ENCODE peak calls at places on chromosomes 7 and 10, in four cellular contexts. J is lung, T is foreskin fibroblast, V is left lung. A is an unnamed sample.

GRCh38 chr7:27424231-27424630 is 181.6 kb downstream of the EVX1 start:
- DNase-seq in J (no peak), T (no peak), V (no peak), A (no peak)

GRCh38 chr7:73978681-73979563 is 49.1 kb upstream of the ELN start:
- DNase-seq in J (no peak), T (peak), V (peak), A (peak)

GRCh38 chr7:36278069-36278766 is 111.4 kb upstream of the ANLN start:
- DNase-seq in J (no peak), T (no peak), V (no peak), A (no peak)

GRCh38 chr10:21807162-21807561 is 196.4 kb downstream of the DNAJC1 start:
- DNase-seq in J (no peak), T (no peak), V (no peak), A (no peak)

GRCh38 chr10:64733980-64734379 is 1212.8 kb downstream of the REEP3 start:
- DNase-seq in J (no peak), T (no peak), V (no peak), A (peak)

GRCh38 chr10:5445006-5445405 is 32.6 kb downstream of the NET1 start:
- DNase-seq in J (no peak), T (no peak), V (no peak), A (no peak)

GRCh38 chr7:149729983-149730801 is 43.2 kb downstream of the ZNF467 start:
- DNase-seq in J (no peak), T (no peak), V (no peak), A (no peak)

GRCh38 chr10:5977471-5978370 is at the start of gene IL15RA:
- DNase-seq in J (peak), T (peak), V (peak), A (peak)

GRCh38 chr7:30893357-30893756 is 18.3 kb upstream of the AQP1 start:
- DNase-seq in J (no peak), T (peak), V (no peak), A (no peak)

GRCh38 chr7:127702938-127703337 is 50.9 kb downstream of the SND1 start:
- DNase-seq in J (no peak), T (peak), V (no peak), A (no peak)

GRCh38 chr7:128946936-128947830 is 9.5 kb downstream of the IRF5 start:
- DNase-seq in J (no peak), T (no peak), V (no peak), A (no peak)
- TF ChIP-seq CTCF in J (no peak), T (no peak), V (peak), A (peak)

DNA sequence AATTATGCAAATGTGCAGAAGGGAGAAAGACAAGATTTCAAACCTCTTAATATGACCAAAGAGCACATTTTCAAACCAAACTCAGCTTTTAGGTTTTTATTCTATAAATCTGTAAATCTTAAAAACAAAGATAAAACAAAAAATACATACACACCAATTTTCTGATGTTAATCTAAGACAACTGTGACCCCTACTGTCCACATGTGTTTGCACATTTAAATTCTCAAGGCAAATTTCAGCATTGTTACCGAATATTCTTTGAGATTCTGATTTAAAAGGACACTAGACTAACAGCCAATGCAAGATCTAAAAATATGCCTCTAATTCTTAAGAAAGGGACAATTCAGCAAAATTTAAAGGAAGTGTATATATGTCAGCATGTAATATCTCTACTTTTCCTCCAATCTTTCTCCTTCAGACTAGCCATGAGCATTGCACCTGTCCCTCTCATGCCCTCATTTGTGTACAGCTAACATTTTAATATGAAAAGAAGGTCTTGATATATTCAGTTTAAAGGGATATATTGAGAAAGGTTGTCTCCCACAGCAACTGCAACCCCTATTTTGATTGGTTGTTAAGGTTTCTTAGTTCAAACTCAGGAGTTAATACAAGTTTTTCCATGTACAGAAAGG is 417.9 kb downstream of the IPMK start:
- DNase-seq in J (no peak), T (peak), V (no peak), A (no peak)
- TF ChIP-seq CTCF in J (no peak), T (peak), V (no peak), A (no peak)

GRCh38 chr10:125442856-125443540 is 240.0 kb downstream of the TEX36 start:
- DNase-seq in J (no peak), T (peak), V (no peak), A (no peak)
- TF ChIP-seq CTCF in J (no peak), T (no peak), V (no peak), A (no peak)

GRCh38 chr10:47438857-47439474 is 44.9 kb downstream of the ANXA8 start:
- DNase-seq in J (no peak), T (peak), V (no peak), A (no peak)
- TF ChIP-seq CTCF in J (no peak), T (peak), V (no peak), A (no peak)

DNA sequence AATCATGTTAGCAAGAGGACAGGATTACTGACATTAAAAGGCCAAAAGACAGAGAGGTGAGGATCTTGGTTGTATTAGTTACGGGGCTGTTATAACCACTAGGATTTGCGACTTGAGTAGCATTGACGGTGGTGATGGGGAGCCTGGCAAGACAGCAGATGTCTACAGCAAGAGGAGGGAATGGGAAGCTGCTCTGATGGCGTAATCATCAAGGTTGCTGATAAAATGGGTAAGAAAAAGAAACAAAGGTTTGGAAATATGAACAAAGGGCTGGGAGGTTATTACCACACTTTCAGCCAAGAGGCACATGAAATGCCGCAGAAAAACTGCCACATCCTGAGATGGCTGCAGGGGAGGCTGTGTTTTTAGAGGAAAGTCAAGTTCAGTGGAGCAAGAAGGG is 33.9 kb downstream of the TMEM229A start:
- DNase-seq in J (no peak), T (no peak), V (no peak), A (no peak)
- TF ChIP-seq CTCF in J (no peak), T (no peak), V (no peak), A (no peak)

GRCh38 chr10:46523881-46524470 is 32.5 kb downstream of the GPRIN2 start:
- DNase-seq in J (no peak), T (peak), V (peak), A (no peak)
- TF ChIP-seq CTCF in J (no peak), T (no peak), V (no peak), A (no peak)

DNA sequence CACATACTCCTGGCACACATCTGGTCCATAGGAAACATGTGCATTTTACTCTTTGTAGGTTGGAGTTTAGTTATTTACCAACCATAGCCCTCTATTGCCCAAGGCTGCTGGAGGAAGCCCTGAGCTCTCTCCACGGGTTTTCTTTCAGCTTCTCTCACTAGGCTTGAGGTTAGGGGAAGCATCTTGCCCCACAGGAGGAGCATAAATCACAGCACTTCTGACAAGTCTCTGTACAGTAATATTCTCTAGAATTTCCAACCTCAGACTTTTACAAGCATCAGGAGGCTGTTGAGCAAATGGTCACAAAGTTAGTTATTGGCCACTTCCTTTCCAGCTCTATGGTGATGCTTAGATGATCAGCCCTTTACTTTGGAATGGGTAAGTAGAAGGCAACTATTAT is 122.9 kb upstream of the GLI3 start:
- DNase-seq in J (no peak), T (no peak), V (no peak), A (no peak)
- TF ChIP-seq CTCF in J (no peak), T (no peak), V (no peak), A (no peak)

GRCh38 chr10:125375210-125375609 is 214.8 kb upstream of the CTBP2 start:
- DNase-seq in J (no peak), T (no peak), V (no peak), A (no peak)
- TF ChIP-seq CTCF in J (no peak), T (no peak), V (no peak), A (no peak)

A was measured in GM10248.